ENCODE peak calls at places on chromosomes 3 and 15, in seven cellular contexts. W is AG10803; U is SK-MEL-5; Y is foreskin keratinocyte; I is CD8-positive, alpha-beta memory T cell; J is activated CD8-positive, alpha-beta memory T cell treated with anti-CD3 and anti-CD28 coated beads for 48 hours; H is WTC11. E is an unnamed sample.

GRCh38 chr15:42608110-42608531 is 32.7 kb downstream of the STARD9 start:
- DNase-seq in H (no peak), I (peak; percentile 9), Y (no peak), W (peak; percentile 65), U (peak; percentile 77), J (peak; percentile 11), E (no peak)

GRCh38 chr15:76035593-76035992 is 23.4 kb upstream of the NRG4 start:
- DNase-seq in H (no peak), J (no peak), W (no peak), U (no peak), I (no peak), Y (no peak), E (no peak)

GRCh38 chr3:186551387-186551786 is 7.2 kb upstream of the CRYGS start:
- DNase-seq in J (no peak), H (no peak), Y (no peak), I (no peak), W (no peak), U (peak; percentile 28), E (no peak)

GRCh38 chr3:7546219-7546618 is 685.3 kb downstream of the GRM7 start:
- DNase-seq in U (peak; percentile 3), Y (no peak), J (no peak), I (no peak), H (no peak), W (no peak), E (no peak)

GRCh38 chr15:85504739-85505676 is 124.6 kb downstream of the AKAP13 start:
- DNase-seq in W (peak; percentile 75), J (no peak), Y (no peak), U (peak; percentile 77), H (no peak), I (no peak), E (peak; percentile 42)

GRCh38 chr3:33425456-33425855 is 14.7 kb downstream of the UBP1 start:
- DNase-seq in W (peak; percentile 4), H (no peak), J (no peak), I (no peak), Y (no peak), U (no peak), E (no peak)

GRCh38 chr3:126474498-126475410 is 937 bp downstream of the ZXDC start:
- DNase-seq in U (peak; percentile 21), I (peak; percentile 15), H (peak; percentile 42), Y (peak; percentile 12), J (peak; percentile 11), W (peak; percentile 37), E (no peak)

GRCh38 chr3:16058511-16058910 is 116.0 kb upstream of the GALNT15 start:
- DNase-seq in J (no peak), Y (no peak), U (no peak), W (peak; percentile 44), I (no peak), H (no peak), E (no peak)

GRCh38 chr3:186427627-186428026 is 65.6 kb upstream of the DGKG start:
- DNase-seq in H (no peak), W (no peak), J (no peak), I (no peak), Y (no peak), U (no peak), E (no peak)

GRCh38 chr3:173354124-173354523 is 43.4 kb upstream of the NLGN1 start:
- DNase-seq in Y (no peak), W (no peak), H (no peak), U (no peak), I (no peak), J (no peak), E (no peak)

GRCh38 chr3:11603628-11604027 is 40.1 kb downstream of the VGLL4 start:
- DNase-seq in Y (no peak), U (no peak), I (no peak), H (no peak), W (peak; percentile 91), J (no peak), E (no peak)

GRCh38 chr15:88057836-88058235 is 198.7 kb downstream of the NTRK3 start:
- DNase-seq in Y (no peak), J (no peak), I (no peak), W (no peak), H (no peak), U (no peak), E (no peak)

GRCh38 chr3:136728434-136728833 is 23.7 kb downstream of the STAG1 start:
- DNase-seq in U (no peak), I (no peak), Y (no peak), H (no peak), J (no peak), W (peak; percentile 14), E (no peak)

GRCh38 chr3:128591728-128592426 is 58.7 kb downstream of the RPN1 start:
- DNase-seq in U (no peak), Y (no peak), J (no peak), W (no peak), I (no peak), H (no peak), E (no peak)

GRCh38 chr3:190384241-190384863 is 3.6 kb upstream of the CLDN16 start:
- DNase-seq in I (no peak), W (peak; percentile 42), J (no peak), Y (peak; percentile 80), H (no peak), U (peak; percentile 94), E (no peak)

GRCh38 chr15:67945951-67946700 is 106.3 kb upstream of the RNU6-1 start:
- DNase-seq in H (peak; percentile 60), Y (no peak), J (no peak), W (peak; percentile 12), U (peak; percentile 90), I (no peak), E (peak; percentile 69)

GRCh38 chr3:196793224-196793623 is 53.6 kb downstream of the PAK2 start:
- DNase-seq in J (no peak), Y (peak; percentile 95), U (no peak), W (peak; percentile 63), H (no peak), I (no peak), E (no peak)

GRCh38 chr3:52519445-52520140 is 14.1 kb downstream of the NT5DC2 start:
- DNase-seq in W (no peak), J (no peak), H (no peak), Y (no peak), U (no peak), I (no peak), E (no peak)

GRCh38 chr15:35043380-35044095 is 41.6 kb downstream of the NANOGP8 start:
- DNase-seq in W (peak; percentile 20), H (no peak), U (peak; percentile 20), J (no peak), I (no peak), Y (no peak), E (no peak)

GRCh38 chr15:78341057-78341763 is 1.1 kb downstream of the CRABP1 start:
- DNase-seq in J (no peak), W (no peak), U (no peak), I (no peak), H (peak; percentile 78), Y (no peak), E (no peak)

GRCh38 chr15:85598718-85599398 is 195.9 kb downstream of the KLHL25 start:
- DNase-seq in U (no peak), Y (no peak), I (no peak), W (no peak), H (no peak), J (no peak), E (no peak)

GRCh38 chr3:94990952-94991705 is 928.3 kb downstream of the NSUN3 start:
- DNase-seq in J (no peak), U (peak; percentile 66), I (no peak), W (no peak), H (no peak), Y (no peak), E (no peak)